ENCODE peak calls at places on chromosomes 12 and 14, in six cellular contexts. One of them, this sample, is unnamed.

GRCh38 chr12:49636979-49637378 is 13.6 kb downstream of the PRPF40B start:
- DNase-seq in CD8-positive, alpha-beta T cell: peak
- DNase-seq in right lobe of liver: no peak
- DNase-seq in K562: peak
- DNase-seq in psoas muscle: no peak
- DNase-seq in CD8-positive, alpha-beta memory T cell: peak
- DNase-seq in this sample: peak

GRCh38 chr12:53213348-53213747 is 6.3 kb upstream of the ITGB7 start:
- DNase-seq in CD8-positive, alpha-beta T cell: peak
- DNase-seq in right lobe of liver: peak
- DNase-seq in K562: peak
- DNase-seq in psoas muscle: peak
- DNase-seq in CD8-positive, alpha-beta memory T cell: peak
- DNase-seq in this sample: peak

GRCh38 chr12:106986135-106986534 is 811 bp downstream of the MTERF2 start:
- DNase-seq in CD8-positive, alpha-beta T cell: no peak
- DNase-seq in right lobe of liver: no peak
- DNase-seq in K562: no peak
- DNase-seq in psoas muscle: no peak
- DNase-seq in CD8-positive, alpha-beta memory T cell: no peak
- DNase-seq in this sample: no peak

GRCh38 chr14:70858641-70859040 is 48.6 kb upstream of the PCNX1 start:
- DNase-seq in CD8-positive, alpha-beta T cell: no peak
- DNase-seq in right lobe of liver: no peak
- DNase-seq in K562: no peak
- DNase-seq in psoas muscle: no peak
- DNase-seq in CD8-positive, alpha-beta memory T cell: no peak
- DNase-seq in this sample: no peak

GRCh38 chr14:104940526-104941150 is 16.0 kb downstream of the PLD4 start:
- DNase-seq in CD8-positive, alpha-beta T cell: no peak
- DNase-seq in right lobe of liver: no peak
- DNase-seq in K562: no peak
- DNase-seq in psoas muscle: no peak
- DNase-seq in CD8-positive, alpha-beta memory T cell: no peak
- DNase-seq in this sample: peak

GRCh38 chr14:104476437-104476836 is 103.1 kb upstream of the C14orf180 start:
- DNase-seq in CD8-positive, alpha-beta T cell: no peak
- DNase-seq in right lobe of liver: no peak
- DNase-seq in K562: no peak
- DNase-seq in psoas muscle: no peak
- DNase-seq in CD8-positive, alpha-beta memory T cell: no peak
- DNase-seq in this sample: no peak

GRCh38 chr14:94944636-94945258 is 174.8 kb upstream of the GSC start:
- DNase-seq in CD8-positive, alpha-beta T cell: no peak
- DNase-seq in right lobe of liver: no peak
- DNase-seq in K562: no peak
- DNase-seq in psoas muscle: no peak
- DNase-seq in CD8-positive, alpha-beta memory T cell: no peak
- DNase-seq in this sample: no peak

GRCh38 chr12:10213168-10214130 is 772 bp downstream of the GABARAPL1 start:
- DNase-seq in CD8-positive, alpha-beta T cell: peak
- DNase-seq in right lobe of liver: peak
- DNase-seq in K562: peak
- DNase-seq in psoas muscle: peak
- DNase-seq in CD8-positive, alpha-beta memory T cell: peak
- DNase-seq in this sample: peak

GRCh38 chr14:64825498-64825897 is 54.2 kb downstream of the SPTB start:
- DNase-seq in CD8-positive, alpha-beta T cell: no peak
- DNase-seq in right lobe of liver: no peak
- DNase-seq in K562: peak
- DNase-seq in psoas muscle: peak
- DNase-seq in CD8-positive, alpha-beta memory T cell: no peak
- DNase-seq in this sample: no peak

GRCh38 chr14:98665019-98665418 is 607.0 kb downstream of the BCL11B start:
- DNase-seq in CD8-positive, alpha-beta T cell: no peak
- DNase-seq in right lobe of liver: no peak
- DNase-seq in K562: no peak
- DNase-seq in psoas muscle: no peak
- DNase-seq in CD8-positive, alpha-beta memory T cell: no peak
- DNase-seq in this sample: no peak

GRCh38 chr12:89884917-89885316 is 176.3 kb upstream of the ATP2B1 start:
- DNase-seq in CD8-positive, alpha-beta T cell: no peak
- DNase-seq in right lobe of liver: no peak
- DNase-seq in K562: no peak
- DNase-seq in psoas muscle: no peak
- DNase-seq in CD8-positive, alpha-beta memory T cell: no peak
- DNase-seq in this sample: no peak

GRCh38 chr14:56422703-56423213 is 156.8 kb upstream of the TMEM260 start:
- DNase-seq in CD8-positive, alpha-beta T cell: no peak
- DNase-seq in right lobe of liver: no peak
- DNase-seq in K562: peak
- DNase-seq in psoas muscle: peak
- DNase-seq in CD8-positive, alpha-beta memory T cell: no peak
- DNase-seq in this sample: no peak

GRCh38 chr14:94080606-94081385 is at the start of the genes DDX24 and IFI27L1:
- DNase-seq in CD8-positive, alpha-beta T cell: peak
- DNase-seq in right lobe of liver: peak
- DNase-seq in K562: peak
- DNase-seq in psoas muscle: peak
- DNase-seq in CD8-positive, alpha-beta memory T cell: peak
- DNase-seq in this sample: peak

GRCh38 chr14:31164115-31164514 is 43.5 kb downstream of the HECTD1 start:
- DNase-seq in CD8-positive, alpha-beta T cell: no peak
- DNase-seq in right lobe of liver: no peak
- DNase-seq in K562: no peak
- DNase-seq in psoas muscle: no peak
- DNase-seq in CD8-positive, alpha-beta memory T cell: no peak
- DNase-seq in this sample: no peak

GRCh38 chr14:31167032-31167431 is 40.6 kb downstream of the HECTD1 start:
- DNase-seq in CD8-positive, alpha-beta T cell: no peak
- DNase-seq in right lobe of liver: no peak
- DNase-seq in K562: no peak
- DNase-seq in psoas muscle: no peak
- DNase-seq in CD8-positive, alpha-beta memory T cell: no peak
- DNase-seq in this sample: no peak

GRCh38 chr14:31162910-31163649 is 44.5 kb downstream of the HECTD1 start:
- DNase-seq in CD8-positive, alpha-beta T cell: no peak
- DNase-seq in right lobe of liver: no peak
- DNase-seq in K562: no peak
- DNase-seq in psoas muscle: no peak
- DNase-seq in CD8-positive, alpha-beta memory T cell: no peak
- DNase-seq in this sample: no peak

GRCh38 chr14:31169877-31170276 is 37.7 kb downstream of the HECTD1 start:
- DNase-seq in CD8-positive, alpha-beta T cell: no peak
- DNase-seq in right lobe of liver: no peak
- DNase-seq in K562: no peak
- DNase-seq in psoas muscle: no peak
- DNase-seq in CD8-positive, alpha-beta memory T cell: no peak
- DNase-seq in this sample: no peak

DNA sequence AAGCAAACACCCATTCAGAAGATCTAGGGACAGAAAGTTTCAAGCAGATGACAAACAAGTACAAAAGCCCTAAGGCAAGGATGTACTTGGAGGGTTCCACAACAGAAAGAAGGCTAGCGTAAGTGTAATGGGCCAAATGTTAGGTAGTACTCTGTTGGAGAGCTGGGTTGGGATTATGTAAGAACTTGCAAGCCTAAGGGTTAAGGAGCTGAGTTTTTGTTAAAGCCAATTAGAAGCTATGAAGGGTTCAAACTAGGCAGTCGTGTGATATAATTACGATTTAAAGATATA is 41.4 kb downstream of the HECTD1 start:
- DNase-seq in CD8-positive, alpha-beta T cell: no peak
- DNase-seq in right lobe of liver: no peak
- DNase-seq in K562: no peak
- DNase-seq in psoas muscle: no peak
- DNase-seq in CD8-positive, alpha-beta memory T cell: no peak
- DNase-seq in this sample: no peak
- H3K27ac ChIP-seq in CD8-positive, alpha-beta T cell: no peak
- H3K27ac ChIP-seq in right lobe of liver: peak
- H3K27ac ChIP-seq in K562: no peak
- H3K27ac ChIP-seq in psoas muscle: peak
- H3K27ac ChIP-seq in CD8-positive, alpha-beta memory T cell: no peak
- H3K27ac ChIP-seq in this sample: peak

DNA sequence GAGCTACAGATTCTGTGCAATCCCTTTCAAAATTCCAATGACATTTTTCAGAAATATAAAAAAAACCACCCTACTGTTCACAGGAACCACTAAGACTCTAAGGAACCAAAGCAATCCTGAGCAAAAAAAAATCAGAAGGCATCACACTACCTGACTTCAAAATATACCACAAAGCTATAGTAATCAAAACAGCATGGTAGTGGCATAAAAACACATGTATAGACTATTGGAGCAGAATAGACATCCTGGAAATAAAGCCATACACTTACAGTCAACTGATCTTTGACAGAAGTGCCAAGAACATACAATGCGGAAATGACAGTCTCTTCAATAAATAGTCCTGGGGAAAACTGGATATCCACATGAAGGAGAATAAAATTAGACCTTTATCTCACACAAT is 56.5 kb downstream of the EGLN3 start:
- DNase-seq in CD8-positive, alpha-beta T cell: no peak
- DNase-seq in right lobe of liver: no peak
- DNase-seq in K562: no peak
- DNase-seq in psoas muscle: no peak
- DNase-seq in CD8-positive, alpha-beta memory T cell: no peak
- DNase-seq in this sample: no peak
- H3K27ac ChIP-seq in CD8-positive, alpha-beta T cell: no peak
- H3K27ac ChIP-seq in right lobe of liver: no peak
- H3K27ac ChIP-seq in K562: no peak
- H3K27ac ChIP-seq in psoas muscle: no peak
- H3K27ac ChIP-seq in CD8-positive, alpha-beta memory T cell: no peak
- H3K27ac ChIP-seq in this sample: no peak

DNA sequence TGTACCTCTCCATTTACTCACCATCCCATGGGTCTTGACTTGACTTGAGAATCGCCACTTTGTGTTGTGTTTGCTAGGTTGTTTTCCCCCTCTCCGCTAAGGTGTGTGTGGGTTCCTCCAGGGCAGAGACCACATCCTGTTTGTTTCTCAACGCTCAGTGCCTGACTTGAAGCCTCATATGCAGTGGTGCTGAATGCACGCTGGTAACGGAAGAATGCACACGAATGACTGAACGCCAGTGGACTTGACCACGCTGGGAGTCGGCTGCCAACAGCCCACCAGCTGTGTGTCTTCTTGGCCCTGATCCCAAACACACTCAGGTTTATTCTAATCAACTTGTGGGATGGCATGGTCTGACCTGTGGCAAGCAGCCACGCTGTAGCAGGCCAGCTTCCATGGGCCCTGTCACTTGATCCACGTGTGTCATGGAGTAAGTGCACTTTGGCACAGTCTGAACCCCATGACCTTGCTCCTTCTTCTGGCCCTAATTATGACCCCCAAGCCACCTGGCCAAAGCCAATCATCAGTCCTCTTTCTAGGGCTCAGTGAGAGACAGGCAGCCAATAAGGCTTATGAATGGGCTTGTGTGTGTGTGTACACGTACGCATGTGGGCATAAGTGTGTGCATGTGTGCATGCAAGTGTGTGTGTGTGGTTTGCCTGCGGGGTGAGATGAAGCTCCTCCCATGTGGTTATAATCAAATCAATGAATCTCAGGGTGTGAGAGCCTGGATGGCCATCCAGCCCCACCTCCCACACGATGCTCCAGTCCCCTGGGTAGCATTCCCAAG is 6.3 kb upstream of the TC2N start:
- DNase-seq in CD8-positive, alpha-beta T cell: peak
- DNase-seq in right lobe of liver: no peak
- DNase-seq in K562: no peak
- DNase-seq in psoas muscle: no peak
- DNase-seq in CD8-positive, alpha-beta memory T cell: peak
- DNase-seq in this sample: peak
- H3K27ac ChIP-seq in CD8-positive, alpha-beta T cell: peak
- H3K27ac ChIP-seq in right lobe of liver: no peak
- H3K27ac ChIP-seq in K562: no peak
- H3K27ac ChIP-seq in psoas muscle: no peak
- H3K27ac ChIP-seq in CD8-positive, alpha-beta memory T cell: peak
- H3K27ac ChIP-seq in this sample: peak

DNA sequence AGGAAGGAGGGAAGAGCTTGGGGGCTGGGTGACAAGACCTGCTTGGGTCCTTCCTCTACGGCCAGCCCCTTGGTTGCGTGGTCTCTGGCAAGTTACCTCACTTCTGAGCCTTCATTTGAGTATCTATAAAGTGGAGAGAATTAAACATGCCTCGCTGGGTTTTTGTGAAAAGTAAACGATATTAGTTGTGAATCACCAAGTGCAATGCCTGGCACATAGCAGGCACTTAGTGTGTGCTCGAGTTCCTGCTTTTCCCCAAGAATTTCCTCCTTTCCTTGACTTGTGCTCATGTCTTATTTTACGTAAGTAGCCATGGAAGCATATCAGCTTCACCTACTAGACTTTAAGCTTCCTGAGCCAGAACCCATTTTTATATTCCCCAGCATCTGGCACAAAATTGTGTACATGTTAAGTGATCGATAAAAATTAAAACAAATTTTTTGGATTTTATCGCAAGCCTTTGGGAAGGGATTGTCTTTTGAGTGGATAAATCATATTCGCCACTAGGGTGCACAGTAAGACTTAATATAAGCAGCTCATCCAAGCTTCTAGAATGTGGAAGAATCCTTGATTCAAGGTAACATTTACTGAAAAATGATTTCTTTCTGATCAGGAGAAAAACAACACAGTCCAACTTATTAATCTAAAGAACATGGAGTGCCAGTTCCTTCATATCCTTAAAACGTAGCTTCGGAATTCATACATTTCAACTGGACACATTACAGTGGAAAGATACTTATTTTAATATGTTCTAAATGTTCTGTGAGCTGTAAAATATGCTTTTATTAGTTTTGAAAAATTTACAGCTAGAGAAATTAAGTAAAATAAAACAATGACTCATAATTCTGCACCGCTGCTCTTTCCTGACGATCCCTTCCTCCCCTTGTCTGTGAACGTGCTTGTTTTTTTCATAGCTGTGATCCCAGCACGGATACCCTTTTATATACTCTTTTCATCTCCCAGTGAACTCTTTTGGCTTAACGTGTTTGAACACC is 62.0 kb downstream of the SLC25A47 start:
- DNase-seq in CD8-positive, alpha-beta T cell: no peak
- DNase-seq in right lobe of liver: no peak
- DNase-seq in K562: no peak
- DNase-seq in psoas muscle: no peak
- DNase-seq in CD8-positive, alpha-beta memory T cell: no peak
- DNase-seq in this sample: no peak
- H3K27ac ChIP-seq in CD8-positive, alpha-beta T cell: no peak
- H3K27ac ChIP-seq in right lobe of liver: no peak
- H3K27ac ChIP-seq in K562: no peak
- H3K27ac ChIP-seq in psoas muscle: no peak
- H3K27ac ChIP-seq in CD8-positive, alpha-beta memory T cell: no peak
- H3K27ac ChIP-seq in this sample: no peak

This sample was measured in kidney.